ENCODE peak calls at places on chromosome 21, in seven cellular contexts. P is H7, X is lung, N is iPS-NIHi11, G is HEK293T, B is AG08395, E is nucleus accumbens. Z is an unnamed sample.
A peak's percentile ranks its signal among the peaks of the same experiment; 100 is the strongest.

GRCh38 chr21:31460985-31461384 is 116.9 kb upstream of the TIAM1 start:
- DNase-seq in P (no peak), X (no peak), N (no peak), G (no peak), B (no peak), E (no peak), Z (no peak)

GRCh38 chr21:45086342-45086958 is 12.1 kb downstream of the ADARB1 start:
- DNase-seq in P (no peak), X (no peak), N (no peak), G (no peak), B (no peak), E (no peak), Z (no peak)

GRCh38 chr21:17441370-17441769 is 71.5 kb upstream of the CXADR start:
- DNase-seq in P (no peak), X (peak; percentile 61), N (peak; percentile 16), G (no peak), B (no peak), E (no peak), Z (peak; percentile 53)

GRCh38 chr21:42234464-42235241 is 15.7 kb downstream of the ABCG1 start:
- DNase-seq in P (peak; percentile 96), X (peak; percentile 46), N (peak; percentile 91), G (peak; percentile 84), B (peak; percentile 39), E (peak; percentile 53), Z (peak; percentile 67)

GRCh38 chr21:19468981-19469715 is 1065.6 kb upstream of the TMPRSS15 start:
- DNase-seq in P (no peak), X (no peak), N (no peak), G (no peak), B (no peak), E (no peak), Z (no peak)

GRCh38 chr21:29256125-29256895 is 42.4 kb upstream of the BACH1 start:
- DNase-seq in P (no peak), X (no peak), N (no peak), G (no peak), B (no peak), E (no peak), Z (no peak)

GRCh38 chr21:37762606-37763005 is 153.7 kb downstream of the KCNJ6 start:
- DNase-seq in P (no peak), X (no peak), N (no peak), G (no peak), B (no peak), E (no peak), Z (no peak)

GRCh38 chr21:32807717-32808380 is 36.3 kb upstream of the PAXBP1 start:
- DNase-seq in P (no peak), X (no peak), N (no peak), G (no peak), B (peak; percentile 74), E (no peak), Z (no peak)

GRCh38 chr21:34280389-34280795 is 83.4 kb upstream of the KCNE2 start:
- DNase-seq in P (no peak), X (peak; percentile 29), N (no peak), G (no peak), B (peak; percentile 30), E (no peak), Z (peak; percentile 50)

GRCh38 chr21:37001446-37001845 is 5.1 kb upstream of the RIPPLY3 start:
- DNase-seq in P (no peak), X (no peak), N (no peak), G (no peak), B (peak; percentile 32), E (no peak), Z (no peak)

GRCh38 chr21:39313042-39313456 is 383 bp downstream of the BRWD1 start:
- DNase-seq in P (peak; percentile 77), X (peak; percentile 34), N (peak; percentile 26), G (peak; percentile 40), B (no peak), E (peak; percentile 70), Z (no peak)

GRCh38 chr21:41681939-41682718 is 84.7 kb downstream of the RIPK4 start:
- DNase-seq in P (no peak), X (no peak), N (no peak), G (no peak), B (no peak), E (no peak), Z (no peak)